ENCODE peak calls at places on chromosome 17, in four cellular contexts. W is HCT116, N is HepG2, B is K562. D is an unnamed sample.

GRCh38 chr17:38898291-38898679 is 27.1 kb upstream of the LASP1NB start:
- DNase-seq in B (no peak), N (no peak), W (no peak), D (no peak)

GRCh38 chr17:40518401-40519088 is 17.1 kb upstream of the TNS4 start:
- DNase-seq in N (no peak), B (peak; percentile 32), W (peak; percentile 71), D (no peak)

GRCh38 chr17:44655983-44656700 is at the start of gene MEIOC:
- DNase-seq in W (no peak), N (no peak), B (no peak), D (no peak)

GRCh38 chr17:6019959-6020358 is 50.2 kb upstream of the WSCD1 start:
- DNase-seq in N (no peak), B (no peak), W (no peak), D (no peak)

GRCh38 chr17:13601776-13602551 is at the start of gene HS3ST3A1:
- DNase-seq in W (no peak), N (no peak), B (peak; percentile 89), D (no peak)

GRCh38 chr17:79620207-79621038 is 9.6 kb upstream of the RBFOX3 start:
- DNase-seq in W (no peak), N (no peak), B (no peak), D (no peak)

GRCh38 chr17:28475151-28475900 is 1.9 kb downstream of the SLC13A2 start:
- DNase-seq in N (peak; percentile 35), B (no peak), W (no peak), D (no peak)

GRCh38 chr17:12095522-12095921 is 74.8 kb downstream of the MAP2K4 start:
- DNase-seq in B (no peak), N (no peak), W (no peak), D (no peak)

GRCh38 chr17:54694287-54694887 is 206.3 kb upstream of the TOM1L1 start:
- DNase-seq in B (no peak), N (no peak), W (no peak), D (no peak)

GRCh38 chr17:34645636-34646035 is 66.3 kb downstream of the TMEM132E start:
- DNase-seq in W (no peak), B (peak; percentile 20), N (no peak), D (no peak)

GRCh38 chr17:79305831-79306687 is 231.4 kb downstream of the ENGASE start:
- DNase-seq in N (no peak), B (peak; percentile 62), W (no peak), D (no peak)

GRCh38 chr17:80724723-80725388 is 180.2 kb downstream of the RPTOR start:
- DNase-seq in B (no peak), W (peak; percentile 2), N (no peak), D (no peak)

GRCh38 chr17:39098474-39099090 is 52.9 kb downstream of the PLXDC1 start:
- DNase-seq in W (no peak), N (no peak), B (no peak), D (no peak)

GRCh38 chr17:69335018-69335417 is 8.1 kb upstream of the ABCA5 start:
- DNase-seq in B (peak; percentile 39), N (peak; percentile 46), W (peak; percentile 69), D (no peak)

GRCh38 chr17:37110816-37111215 is 162.1 kb downstream of the AATF start:
- DNase-seq in W (no peak), N (no peak), B (no peak), D (no peak)

GRCh38 chr17:41624208-41625101 is at the start of gene KRT17:
- DNase-seq in B (peak; percentile 58), W (no peak), N (no peak), D (no peak)

GRCh38 chr17:71329310-71330098 is 791.3 kb upstream of the SOX9 start:
- DNase-seq in N (no peak), B (no peak), W (no peak), D (no peak)

GRCh38 chr17:28553000-28553505 is 629 bp upstream of the UNC119 start:
- DNase-seq in W (no peak), N (no peak), B (no peak), D (no peak)

GRCh38 chr17:82241183-82241925 is 12.5 kb downstream of the SLC16A3 start:
- DNase-seq in N (peak; percentile 78), W (no peak), B (no peak), D (no peak)

GRCh38 chr17:41932821-41933389 is 2.5 kb downstream of the ODAD4 start:
- DNase-seq in N (no peak), B (no peak), W (no peak), D (no peak)

GRCh38 chr17:44038604-44039007 is 23.8 kb upstream of the TMEM101 start:
- DNase-seq in N (peak; percentile 39), B (no peak), W (no peak), D (no peak)

GRCh38 chr17:48541574-48542113 is 3.3 kb downstream of the HOXB2 start:
- DNase-seq in W (no peak), N (no peak), B (peak; percentile 54), D (no peak)

GRCh38 chr17:19381361-19381740 is 3.1 kb downstream of the MAPK7 start:
- DNase-seq in W (no peak), N (no peak), B (no peak), D (no peak)

GRCh38 chr17:13346081-13346533 is 255.6 kb downstream of the HS3ST3A1 start:
- DNase-seq in N (no peak), B (no peak), W (no peak), D (no peak)

GRCh38 chr17:27929990-27930389 is 36.8 kb upstream of the LYRM9 start:
- DNase-seq in B (no peak), W (no peak), N (no peak), D (no peak)

GRCh38 chr17:79141578-79142338 is 67.1 kb downstream of the ENGASE start:
- DNase-seq in W (no peak), N (no peak), B (no peak), D (no peak)

GRCh38 chr17:69669441-69670178 is 255.1 kb downstream of the MAP2K6 start:
- DNase-seq in N (no peak), B (no peak), W (no peak), D (no peak)

GRCh38 chr17:41338961-41339485 is 11.6 kb downstream of the KRT33A start:
- DNase-seq in W (no peak), N (no peak), B (no peak), D (no peak)

GRCh38 chr17:73585583-73585982 is 58.7 kb downstream of the SDK2 start:
- DNase-seq in B (no peak), N (no peak), W (no peak), D (no peak)

GRCh38 chr17:30570191-30570590 is 93.0 kb downstream of the GOSR1 start:
- DNase-seq in N (no peak), W (no peak), B (no peak), D (no peak)

GRCh38 chr17:16906670-16907069 is 65.2 kb downstream of the TNFRSF13B start:
- DNase-seq in W (no peak), N (no peak), B (no peak), D (no peak)

GRCh38 chr17:58313815-58314705 is 14.5 kb downstream of the TSPOAP1 start:
- DNase-seq in B (no peak), N (no peak), W (no peak), D (no peak)

GRCh38 chr17:63550816-63551639 is 751 bp downstream of the DCAF7 start:
- DNase-seq in B (peak; percentile 41), W (no peak), N (peak; percentile 66), D (no peak)

GRCh38 chr17:2780256-2780655 is 16.0 kb upstream of the RAP1GAP2 start:
- DNase-seq in B (no peak), W (no peak), N (no peak), D (no peak)

GRCh38 chr17:77667478-77667877 is 291.0 kb upstream of the TNRC6C start:
- DNase-seq in B (no peak), W (no peak), N (no peak), D (no peak)

GRCh38 chr17:77668518-77668917 is 290.0 kb upstream of the TNRC6C start:
- DNase-seq in W (no peak), N (no peak), B (no peak), D (no peak)

GRCh38 chr17:77665833-77666232 is 292.7 kb upstream of the TNRC6C start:
- DNase-seq in B (no peak), W (no peak), N (no peak), D (no peak)

GRCh38 chr17:77666480-77666879 is 292.0 kb upstream of the TNRC6C start:
- DNase-seq in B (no peak), W (no peak), N (no peak), D (no peak)

GRCh38 chr17:77666881-77667395 is 291.6 kb upstream of the TNRC6C start:
- DNase-seq in W (no peak), B (no peak), N (no peak), D (no peak)
- TF ChIP-seq SIN3A in W (no peak), B (no peak), N (no peak), D (no peak)

GRCh38 chr17:33513769-33514168 is 220.7 kb upstream of the ASIC2 start:
- DNase-seq in W (no peak), B (no peak), N (no peak), D (no peak)

GRCh38 chr17:33512113-33512512 is 219.0 kb upstream of the ASIC2 start:
- DNase-seq in B (no peak), W (no peak), N (no peak), D (no peak)

GRCh38 chr17:33509331-33509730 is 216.2 kb upstream of the ASIC2 start:
- DNase-seq in N (no peak), W (no peak), B (no peak), D (no peak)

GRCh38 chr17:33514369-33514768 is 221.3 kb upstream of the ASIC2 start:
- DNase-seq in W (no peak), N (peak; percentile 10), B (no peak), D (no peak)

DNA sequence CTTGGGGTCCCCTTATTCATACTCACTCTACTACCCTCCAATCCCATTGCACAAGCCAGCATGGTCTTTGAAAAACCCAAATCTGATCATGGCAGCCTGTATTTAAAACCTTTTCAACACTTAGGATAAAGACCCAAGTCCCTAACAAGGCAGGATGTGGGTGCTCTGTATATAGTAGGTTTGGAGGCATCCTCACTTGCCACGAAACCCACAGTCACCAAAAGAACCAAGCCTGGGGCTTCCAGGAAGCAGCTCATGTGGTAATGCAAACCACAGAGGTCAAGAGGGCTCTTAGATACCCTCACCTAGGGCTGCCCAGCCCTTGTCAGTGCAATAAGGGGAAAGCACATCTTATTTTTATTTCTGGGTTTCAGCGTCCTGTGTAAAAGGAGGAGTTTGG is 218.6 kb upstream of the ASIC2 start:
- DNase-seq in N (no peak), W (no peak), B (no peak), D (no peak)
- TF ChIP-seq SIN3A in N (no peak), W (no peak), B (no peak), D (no peak)

GRCh38 chr17:8939496-8940334 is 25.8 kb downstream of the PIK3R5 start:
- DNase-seq in W (no peak), B (no peak), N (no peak), D (no peak)

GRCh38 chr17:8941520-8941919 is 24.0 kb downstream of the PIK3R5 start:
- DNase-seq in N (no peak), W (no peak), B (no peak), D (no peak)

GRCh38 chr17:8941980-8942617 is 23.4 kb downstream of the PIK3R5 start:
- DNase-seq in W (no peak), N (no peak), B (no peak), D (no peak)

GRCh38 chr17:8944083-8944482 is 21.4 kb downstream of the PIK3R5 start:
- DNase-seq in W (no peak), N (no peak), B (no peak), D (no peak)

GRCh38 chr17:8940866-8941471 is 24.5 kb downstream of the PIK3R5 start:
- DNase-seq in N (no peak), B (no peak), W (no peak), D (no peak)
- TF ChIP-seq SIN3A in N (no peak), B (no peak), W (no peak), D (no peak)

GRCh38 chr17:7842380-7842949 is 8.4 kb downstream of the KDM6B start:
- DNase-seq in W (no peak), N (peak; percentile 56), B (peak; percentile 19), D (no peak)
- TF ChIP-seq SIN3A in W (no peak), N (no peak), B (no peak), D (peak; percentile 17)

D was measured in Panc1.